ENCODE peak calls at places on chromosome 13, in six cellular contexts. One of them, this sample, is unnamed.
A peak's percentile ranks its signal among the peaks of the same experiment; 100 is the strongest.

GRCh38 chr13:20340759-20341161 is 108.6 kb upstream of the GJB6 start:
- DNase-seq in mucosa of descending colon: no peak
- DNase-seq in right lobe of liver: no peak
- DNase-seq in PC-9: no peak
- DNase-seq in thoracic aorta: no peak
- DNase-seq in heart left ventricle: no peak
- DNase-seq in this sample: no peak

GRCh38 chr13:106471957-106472543 is 63.4 kb downstream of the EFNB2 start:
- DNase-seq in mucosa of descending colon: peak; percentile 68
- DNase-seq in heart left ventricle: no peak
- DNase-seq in PC-9: peak; percentile 88
- DNase-seq in thoracic aorta: peak; percentile 62
- DNase-seq in right lobe of liver: no peak
- DNase-seq in this sample: no peak

GRCh38 chr13:31538067-31539042 is 201.0 kb upstream of the RXFP2 start:
- DNase-seq in heart left ventricle: no peak
- DNase-seq in PC-9: peak; percentile 4
- DNase-seq in right lobe of liver: no peak
- DNase-seq in mucosa of descending colon: peak; percentile 41
- DNase-seq in thoracic aorta: no peak
- DNase-seq in this sample: no peak

GRCh38 chr13:71634605-71635443 is 232.2 kb downstream of the DACH1 start:
- DNase-seq in PC-9: no peak
- DNase-seq in right lobe of liver: no peak
- DNase-seq in thoracic aorta: no peak
- DNase-seq in mucosa of descending colon: no peak
- DNase-seq in heart left ventricle: no peak
- DNase-seq in this sample: no peak

GRCh38 chr13:101390461-101390860 is 25.8 kb downstream of the NALCN start:
- DNase-seq in right lobe of liver: no peak
- DNase-seq in mucosa of descending colon: no peak
- DNase-seq in PC-9: no peak
- DNase-seq in thoracic aorta: no peak
- DNase-seq in heart left ventricle: no peak
- DNase-seq in this sample: no peak

GRCh38 chr13:21014666-21015170 is 46.7 kb downstream of the LATS2 start:
- DNase-seq in right lobe of liver: peak; percentile 81
- DNase-seq in thoracic aorta: no peak
- DNase-seq in heart left ventricle: no peak
- DNase-seq in PC-9: no peak
- DNase-seq in mucosa of descending colon: no peak
- DNase-seq in this sample: no peak

GRCh38 chr13:79312456-79312855 is 93.6 kb downstream of the RBM26 start:
- DNase-seq in right lobe of liver: no peak
- DNase-seq in mucosa of descending colon: no peak
- DNase-seq in heart left ventricle: no peak
- DNase-seq in thoracic aorta: no peak
- DNase-seq in PC-9: no peak
- DNase-seq in this sample: no peak

GRCh38 chr13:101331731-101332130 is 84.6 kb downstream of the NALCN start:
- DNase-seq in mucosa of descending colon: no peak
- DNase-seq in heart left ventricle: no peak
- DNase-seq in PC-9: no peak
- DNase-seq in thoracic aorta: no peak
- DNase-seq in right lobe of liver: no peak
- DNase-seq in this sample: no peak

GRCh38 chr13:40390290-40391008 is 276.0 kb downstream of the FOXO1 start:
- DNase-seq in heart left ventricle: no peak
- DNase-seq in PC-9: no peak
- DNase-seq in thoracic aorta: no peak
- DNase-seq in mucosa of descending colon: no peak
- DNase-seq in right lobe of liver: no peak
- DNase-seq in this sample: no peak

GRCh38 chr13:80962173-80962572 is 621.2 kb upstream of the SPRY2 start:
- DNase-seq in mucosa of descending colon: no peak
- DNase-seq in thoracic aorta: no peak
- DNase-seq in right lobe of liver: no peak
- DNase-seq in PC-9: no peak
- DNase-seq in heart left ventricle: no peak
- DNase-seq in this sample: no peak

GRCh38 chr13:53018690-53019647 is 9.6 kb upstream of the OLFM4 start:
- DNase-seq in PC-9: no peak
- DNase-seq in mucosa of descending colon: no peak
- DNase-seq in right lobe of liver: no peak
- DNase-seq in thoracic aorta: no peak
- DNase-seq in heart left ventricle: no peak
- DNase-seq in this sample: no peak

GRCh38 chr13:114339779-114340534 is 25.7 kb downstream of the CHAMP1 start:
- DNase-seq in heart left ventricle: no peak
- DNase-seq in right lobe of liver: no peak
- DNase-seq in thoracic aorta: no peak
- DNase-seq in PC-9: peak; percentile 42
- DNase-seq in mucosa of descending colon: peak; percentile 59
- DNase-seq in this sample: peak; percentile 72

GRCh38 chr13:52665325-52665724 is 12.7 kb downstream of the SUGT1 start:
- DNase-seq in thoracic aorta: no peak
- DNase-seq in right lobe of liver: no peak
- DNase-seq in PC-9: no peak
- DNase-seq in heart left ventricle: no peak
- DNase-seq in mucosa of descending colon: no peak
- DNase-seq in this sample: no peak

GRCh38 chr13:23466144-23467002 is 32.9 kb upstream of the SACS start:
- DNase-seq in thoracic aorta: peak; percentile 11
- DNase-seq in heart left ventricle: peak; percentile 80
- DNase-seq in right lobe of liver: peak; percentile 73
- DNase-seq in PC-9: peak; percentile 42
- DNase-seq in mucosa of descending colon: peak; percentile 59
- DNase-seq in this sample: peak; percentile 24

GRCh38 chr13:98517576-98518310 is 59.2 kb downstream of the STK24 start:
- DNase-seq in heart left ventricle: no peak
- DNase-seq in mucosa of descending colon: no peak
- DNase-seq in PC-9: no peak
- DNase-seq in right lobe of liver: no peak
- DNase-seq in thoracic aorta: no peak
- DNase-seq in this sample: peak; percentile 23

GRCh38 chr13:57832187-57832586 is 200.6 kb downstream of the PCDH17 start:
- DNase-seq in mucosa of descending colon: no peak
- DNase-seq in heart left ventricle: no peak
- DNase-seq in PC-9: no peak
- DNase-seq in thoracic aorta: no peak
- DNase-seq in right lobe of liver: no peak
- DNase-seq in this sample: no peak

GRCh38 chr13:86193281-86193680 is 394.1 kb upstream of the SLITRK6 start:
- DNase-seq in PC-9: no peak
- DNase-seq in right lobe of liver: no peak
- DNase-seq in thoracic aorta: no peak
- DNase-seq in mucosa of descending colon: no peak
- DNase-seq in heart left ventricle: no peak
- DNase-seq in this sample: no peak

GRCh38 chr13:78160793-78161192 is 242.2 kb upstream of the EDNRB start:
- DNase-seq in thoracic aorta: no peak
- DNase-seq in heart left ventricle: no peak
- DNase-seq in mucosa of descending colon: no peak
- DNase-seq in right lobe of liver: no peak
- DNase-seq in PC-9: no peak
- DNase-seq in this sample: no peak

GRCh38 chr13:82717249-82717648 is 1165.0 kb downstream of the SLITRK1 start:
- DNase-seq in PC-9: no peak
- DNase-seq in mucosa of descending colon: no peak
- DNase-seq in heart left ventricle: no peak
- DNase-seq in thoracic aorta: no peak
- DNase-seq in right lobe of liver: no peak
- DNase-seq in this sample: no peak

GRCh38 chr13:94112227-94112626 is 367.3 kb downstream of the DCT start:
- DNase-seq in heart left ventricle: peak; percentile 8
- DNase-seq in thoracic aorta: no peak
- DNase-seq in PC-9: no peak
- DNase-seq in mucosa of descending colon: peak; percentile 19
- DNase-seq in right lobe of liver: no peak
- DNase-seq in this sample: no peak

GRCh38 chr13:107867701-107868661 is 347.4 kb downstream of the LIG4 start:
- DNase-seq in mucosa of descending colon: no peak
- DNase-seq in right lobe of liver: peak; percentile 49
- DNase-seq in thoracic aorta: no peak
- DNase-seq in heart left ventricle: no peak
- DNase-seq in PC-9: peak; percentile 29
- DNase-seq in this sample: no peak

GRCh38 chr13:98959775-98960325 is 18.0 kb downstream of the DOCK9 start:
- DNase-seq in PC-9: no peak
- DNase-seq in thoracic aorta: no peak
- DNase-seq in mucosa of descending colon: no peak
- DNase-seq in heart left ventricle: no peak
- DNase-seq in right lobe of liver: no peak
- DNase-seq in this sample: no peak

GRCh38 chr13:112990783-112991182 is 21.8 kb downstream of the MCF2L start:
- DNase-seq in mucosa of descending colon: peak; percentile 85
- DNase-seq in PC-9: peak; percentile 82
- DNase-seq in heart left ventricle: no peak
- DNase-seq in right lobe of liver: no peak
- DNase-seq in thoracic aorta: no peak
- DNase-seq in this sample: no peak

DNA sequence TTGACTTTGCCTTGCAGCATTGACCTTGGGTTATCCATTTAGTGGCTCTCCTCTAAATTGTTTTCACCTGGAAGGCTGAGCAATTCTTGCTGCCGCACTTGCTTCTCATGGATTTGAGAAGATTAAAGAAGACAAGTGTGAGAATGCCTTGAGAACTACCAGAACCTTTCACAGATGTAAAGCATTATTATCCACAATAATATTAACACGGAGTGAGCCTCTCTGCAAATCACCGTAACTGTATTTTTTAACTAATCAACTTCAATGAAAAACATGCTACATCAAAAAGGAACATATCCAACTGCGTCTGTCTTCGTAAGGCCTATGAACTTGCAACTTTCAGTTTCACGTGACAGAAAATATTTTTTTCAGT is 94.0 kb upstream of the RAP2A start:
- DNase-seq in thoracic aorta: no peak
- DNase-seq in right lobe of liver: no peak
- DNase-seq in PC-9: no peak
- DNase-seq in heart left ventricle: no peak
- DNase-seq in mucosa of descending colon: no peak
- DNase-seq in this sample: no peak
- H3K4me1 ChIP-seq in thoracic aorta: peaks cover 55% of the 10 kb centered on the region
- H3K4me1 ChIP-seq in right lobe of liver: no peaks in the 10 kb centered on the region
- H3K4me1 ChIP-seq in PC-9: no peaks in the 10 kb centered on the region
- H3K4me1 ChIP-seq in heart left ventricle: peaks cover 47% of the 10 kb centered on the region
- H3K4me1 ChIP-seq in mucosa of descending colon: peaks cover 12% of the 10 kb centered on the region
- H3K4me1 ChIP-seq in this sample: no peaks in the 10 kb centered on the region

DNA sequence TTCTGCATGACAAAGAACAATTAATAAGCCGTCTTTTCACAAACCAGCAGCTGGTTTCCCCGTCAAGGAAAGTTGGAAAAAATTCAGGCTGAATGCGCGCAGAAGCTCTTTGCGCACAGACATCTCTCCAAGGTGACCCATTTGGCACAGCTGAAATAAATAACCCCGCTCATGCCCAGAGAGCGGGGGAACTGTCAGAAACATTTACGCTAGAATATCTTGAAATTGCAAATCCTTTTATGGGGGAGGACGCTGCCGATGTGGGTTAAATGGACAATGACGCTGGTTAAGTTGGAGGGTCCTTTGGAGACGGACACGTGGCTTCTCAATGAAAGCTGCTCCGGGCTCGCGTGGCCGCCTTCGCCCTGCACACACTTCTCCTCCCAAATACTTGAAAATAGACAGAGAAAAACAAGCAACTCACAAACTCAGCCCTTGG is 30.6 kb downstream of the GSX1 start:
- DNase-seq in PC-9: no peak
- DNase-seq in heart left ventricle: no peak
- DNase-seq in thoracic aorta: no peak
- DNase-seq in mucosa of descending colon: no peak
- DNase-seq in right lobe of liver: no peak
- DNase-seq in this sample: no peak
- H3K4me3 ChIP-seq in PC-9: no peak overlapping the region
- H3K4me3 ChIP-seq in heart left ventricle: no peak overlapping the region
- H3K4me3 ChIP-seq in thoracic aorta: no peak overlapping the region
- H3K4me3 ChIP-seq in mucosa of descending colon: no peak overlapping the region
- H3K4me3 ChIP-seq in right lobe of liver: no peak overlapping the region
- H3K4me3 ChIP-seq in this sample: no peak overlapping the region

GRCh38 chr13:110262944-110263343 is 44.0 kb downstream of the COL4A1 start:
- DNase-seq in mucosa of descending colon: no peak
- DNase-seq in thoracic aorta: no peak
- DNase-seq in PC-9: no peak
- DNase-seq in right lobe of liver: no peak
- DNase-seq in heart left ventricle: no peak
- DNase-seq in this sample: no peak

GRCh38 chr13:110262494-110262893 is 44.5 kb downstream of the COL4A1 start:
- DNase-seq in thoracic aorta: no peak
- DNase-seq in right lobe of liver: no peak
- DNase-seq in heart left ventricle: no peak
- DNase-seq in mucosa of descending colon: peak; percentile 41
- DNase-seq in PC-9: no peak
- DNase-seq in this sample: no peak

GRCh38 chr13:110264685-110265275 is 42.2 kb downstream of the COL4A1 start:
- DNase-seq in thoracic aorta: no peak
- DNase-seq in PC-9: no peak
- DNase-seq in heart left ventricle: no peak
- DNase-seq in right lobe of liver: no peak
- DNase-seq in mucosa of descending colon: no peak
- DNase-seq in this sample: no peak

GRCh38 chr13:110265341-110265681 is 41.6 kb downstream of the COL4A1 start:
- DNase-seq in right lobe of liver: no peak
- DNase-seq in PC-9: no peak
- DNase-seq in heart left ventricle: no peak
- DNase-seq in mucosa of descending colon: no peak
- DNase-seq in thoracic aorta: no peak
- DNase-seq in this sample: no peak

GRCh38 chr13:110263906-110264305 is 43.1 kb downstream of the COL4A1 start:
- DNase-seq in heart left ventricle: no peak
- DNase-seq in PC-9: no peak
- DNase-seq in right lobe of liver: no peak
- DNase-seq in mucosa of descending colon: peak; percentile 42
- DNase-seq in thoracic aorta: no peak
- DNase-seq in this sample: no peak
- H3K4me1 ChIP-seq in heart left ventricle: peaks cover 77% of the 10 kb centered on the region
- H3K4me1 ChIP-seq in PC-9: peaks cover 9% of the 10 kb centered on the region
- H3K4me1 ChIP-seq in right lobe of liver: no peaks in the 10 kb centered on the region
- H3K4me1 ChIP-seq in mucosa of descending colon: peaks cover 8% of the 10 kb centered on the region
- H3K4me1 ChIP-seq in thoracic aorta: peaks cover 98% of the 10 kb centered on the region
- H3K4me1 ChIP-seq in this sample: no peaks in the 10 kb centered on the region

DNA sequence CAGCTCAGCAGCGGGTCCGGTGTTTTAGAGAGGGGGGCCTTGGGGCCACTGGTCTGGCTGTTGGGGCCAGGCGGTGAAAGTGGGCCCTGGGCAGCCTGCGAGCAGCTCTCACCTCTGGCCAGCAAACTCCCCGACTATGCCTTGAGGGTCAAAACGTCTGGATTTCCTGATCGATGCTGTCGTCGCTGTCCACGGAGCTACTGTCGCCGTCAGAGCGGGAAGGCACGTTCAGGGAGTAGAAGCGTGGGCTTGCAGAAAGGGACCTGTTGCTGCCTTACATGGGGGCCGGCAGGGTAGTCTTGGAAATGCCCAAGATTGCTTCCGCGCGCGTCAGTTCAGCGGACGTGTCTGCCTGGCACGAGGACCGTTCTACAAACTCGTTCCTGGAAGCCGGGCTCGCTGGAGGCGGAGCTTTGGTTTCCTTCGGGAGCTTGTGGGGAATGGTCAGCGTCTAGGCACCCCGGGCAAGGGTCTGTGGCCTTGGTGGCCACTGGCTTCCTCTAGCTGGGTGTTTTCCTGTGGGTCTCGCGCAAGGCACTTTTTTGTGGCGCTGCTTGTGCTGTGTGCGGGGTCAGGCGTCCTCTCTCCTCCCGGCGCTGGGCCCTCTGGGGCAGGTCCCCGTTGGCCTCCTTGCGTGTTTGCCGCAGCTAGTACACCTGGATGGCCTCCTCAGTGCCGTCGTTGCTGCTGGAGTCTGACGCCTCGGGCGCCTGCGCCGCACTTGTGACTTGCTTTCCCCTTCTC is 15.3 kb downstream of the RB1 start:
- DNase-seq in PC-9: no peak
- DNase-seq in mucosa of descending colon: peak; percentile 39
- DNase-seq in heart left ventricle: peak; percentile 58
- DNase-seq in thoracic aorta: no peak
- DNase-seq in right lobe of liver: no peak
- DNase-seq in this sample: peak; percentile 48
- H3K4me3 ChIP-seq in PC-9: no peak overlapping the region
- H3K4me3 ChIP-seq in mucosa of descending colon: no peak overlapping the region
- H3K4me3 ChIP-seq in heart left ventricle: peak overlapping the region; percentile 41
- H3K4me3 ChIP-seq in thoracic aorta: peak overlapping the region; percentile 66
- H3K4me3 ChIP-seq in right lobe of liver: peak overlapping the region; percentile 9
- H3K4me3 ChIP-seq in this sample: peak overlapping the region; percentile 57

This sample was measured in CD8-positive, alpha-beta memory T cell.